ENCODE peak calls at places on chromosomes 2 and 18, in four cellular contexts. B, J, W and C are unnamed samples.

GRCh38 chr2:37196320-37197195 is at the start of gene CEBPZOS:
- DNase-seq in B (peak), J (peak), W (peak), C (peak)

GRCh38 chr2:105121417-105121816 is 83.5 kb downstream of the MRPS9 start:
- DNase-seq in B (no peak), J (no peak), W (no peak), C (no peak)

GRCh38 chr2:235594041-235594440 is 100.2 kb downstream of the AGAP1 start:
- DNase-seq in B (no peak), J (no peak), W (peak), C (no peak)

GRCh38 chr2:241680827-241681599 is 5.6 kb downstream of the DTYMK start:
- DNase-seq in B (no peak), J (no peak), W (peak), C (no peak)

GRCh38 chr2:121173112-121173511 is 111.9 kb downstream of the TFCP2L1 start:
- DNase-seq in B (no peak), J (no peak), W (no peak), C (no peak)

GRCh38 chr2:161122772-161123530 is 37.3 kb upstream of the TANK start:
- DNase-seq in B (no peak), J (no peak), W (peak), C (no peak)

GRCh38 chr2:206824219-206824618 is 58.8 kb downstream of the FASTKD2 start:
- DNase-seq in B (no peak), J (no peak), W (no peak), C (no peak)

GRCh38 chr2:58419983-58420382 is 178.9 kb upstream of the FANCL start:
- DNase-seq in B (no peak), J (no peak), W (no peak), C (no peak)

GRCh38 chr2:61018798-61019197 is 743 bp upstream of the PUS10 start:
- DNase-seq in B (no peak), J (no peak), W (no peak), C (no peak)

DNA sequence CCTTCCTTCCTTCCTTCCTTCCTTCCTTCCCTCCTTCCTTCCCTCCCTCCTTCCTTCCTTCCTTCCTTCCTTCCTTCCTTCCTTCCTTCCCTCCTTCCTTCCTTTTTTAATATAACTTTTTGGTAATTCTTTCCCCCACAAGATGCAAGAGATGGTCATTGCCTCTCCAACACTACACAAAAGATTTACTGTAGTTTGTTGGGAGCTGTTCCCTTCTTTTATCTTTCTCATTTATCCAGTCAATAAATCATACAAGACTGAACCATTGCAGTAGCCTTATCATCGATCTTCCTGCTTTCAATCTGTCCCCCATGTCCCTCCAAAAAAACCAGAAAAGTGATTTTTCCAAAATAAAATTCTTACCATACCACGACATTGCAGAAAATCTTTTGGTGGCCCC is 8.2 kb downstream of the APCDD1 start:
- DNase-seq in B (no peak), J (no peak), W (no peak), C (no peak)
- H2BK15ac ChIP-seq in B (no peak), J (no peak), W (no peak), C (no peak)

GRCh38 chr2:23504591-23504990 is 119.6 kb downstream of the KLHL29 start:
- DNase-seq in B (no peak), J (no peak), W (no peak), C (no peak)
- H2BK12ac ChIP-seq in B (no peak), J (no peak), W (no peak), C (no peak)

DNA sequence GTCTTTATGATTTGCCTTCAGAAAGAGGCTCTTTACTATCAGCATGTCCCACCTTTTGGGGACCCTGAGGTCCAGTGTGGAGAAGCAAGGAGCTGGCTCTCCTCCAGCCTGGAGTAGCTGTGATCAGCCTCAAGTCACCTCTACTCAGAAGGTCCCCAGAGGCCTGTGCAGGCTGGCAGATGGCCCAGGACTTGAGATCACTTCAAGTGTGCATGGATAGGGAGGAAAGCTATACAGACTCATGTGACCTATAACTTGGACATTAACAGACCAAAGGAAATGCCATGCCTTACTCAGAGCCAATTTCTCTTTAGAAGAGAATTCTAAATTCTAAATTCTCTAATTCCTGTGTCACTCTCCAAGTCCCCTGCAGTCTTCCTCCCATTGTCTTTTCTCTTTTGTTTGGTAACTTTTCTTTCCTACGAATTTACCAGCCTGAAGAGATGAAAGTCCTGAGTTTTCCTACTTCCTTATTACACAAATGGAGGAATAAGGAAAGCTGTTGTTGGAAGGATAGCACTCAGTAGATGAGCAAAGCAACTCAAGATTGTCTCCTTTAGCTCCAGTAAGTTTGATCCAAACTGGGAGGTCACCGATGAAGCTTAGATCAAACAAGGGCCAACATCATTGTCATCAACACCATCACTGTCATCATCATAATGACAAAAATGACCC is 163.9 kb downstream of the GFPT1 start:
- DNase-seq in B (no peak), J (no peak), W (peak), C (no peak)
- H2BK15ac ChIP-seq in B (no peak), J (no peak), W (no peak), C (no peak)

DNA sequence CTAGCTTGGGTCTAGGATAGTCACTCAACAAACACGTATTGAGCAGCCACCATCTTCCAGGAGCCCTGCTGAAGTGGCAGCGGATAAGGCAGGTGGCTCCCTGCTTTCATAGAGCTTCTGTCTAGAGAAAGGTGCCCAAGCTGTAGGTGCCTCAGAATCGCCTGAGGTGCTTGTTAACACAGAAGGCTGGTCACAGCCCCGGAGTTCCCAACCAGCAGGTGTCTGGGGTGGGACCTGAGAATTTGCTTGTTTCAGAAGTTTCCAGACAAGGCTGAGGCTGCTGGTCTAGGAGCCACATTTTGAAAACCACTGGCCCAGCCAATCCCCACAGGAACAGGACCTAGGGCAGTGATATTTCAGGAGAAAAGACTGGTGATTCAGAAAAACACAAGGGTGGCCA is 45.3 kb upstream of the SMAD7 start:
- DNase-seq in B (no peak), J (no peak), W (no peak), C (no peak)
- H2BK12ac ChIP-seq in B (no peak), J (peak), W (peak), C (no peak)

DNA sequence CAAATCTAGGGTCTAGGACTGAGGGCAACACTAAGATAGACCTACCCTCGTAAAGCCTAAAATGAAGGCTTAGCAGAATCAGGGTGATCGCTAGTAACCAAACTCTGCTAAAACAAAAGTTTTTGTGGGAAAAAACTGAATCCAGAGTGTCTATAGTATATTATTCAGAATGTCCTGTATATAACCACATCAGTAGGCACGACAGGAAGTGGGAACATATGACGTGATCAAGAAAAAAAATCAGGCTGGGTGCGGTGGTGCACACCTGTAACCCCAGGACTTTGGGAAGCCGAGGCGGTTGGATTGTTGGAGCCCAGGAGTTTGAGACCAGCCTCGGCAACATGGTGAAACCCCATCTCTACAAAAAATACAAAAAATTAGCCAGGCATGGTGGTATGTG is 106.1 kb downstream of the UGGT1 start:
- DNase-seq in B (no peak), J (no peak), W (no peak), C (no peak)
- H2BK15ac ChIP-seq in B (no peak), J (no peak), W (no peak), C (no peak)

GRCh38 chr2:46127176-46127575 is 170.0 kb upstream of the EPAS1 start:
- DNase-seq in B (no peak), J (no peak), W (no peak), C (no peak)
- H2BK12ac ChIP-seq in B (no peak), J (no peak), W (no peak), C (no peak)